ENCODE peak calls at places on chromosomes 12 and 14, in six cellular contexts. W, D, S, Q, T and L are unnamed samples.

GRCh38 chr12:108722992-108723766 is 8.1 kb downstream of the CORO1C start:
- DNase-seq in W (no peak), D (no peak), S (no peak), Q (no peak), T (no peak), L (no peak)

GRCh38 chr14:79724934-79725717 is 486.2 kb downstream of the DIO2 start:
- DNase-seq in W (no peak), D (peak), S (no peak), Q (no peak), T (no peak), L (no peak)

GRCh38 chr14:22391908-22392307 is 197.1 kb downstream of the DAD1 start:
- DNase-seq in W (peak), D (peak), S (peak), Q (peak), T (peak), L (peak)

GRCh38 chr12:72281145-72281544 is 9.0 kb downstream of the TRHDE start:
- DNase-seq in W (no peak), D (no peak), S (no peak), Q (no peak), T (no peak), L (no peak)

GRCh38 chr12:110600254-110600653 is 13.7 kb upstream of the TCTN1 start:
- DNase-seq in W (no peak), D (no peak), S (peak), Q (no peak), T (peak), L (peak)

GRCh38 chr14:23056956-23057756 is at the start of gene CDH24:
- DNase-seq in W (no peak), D (no peak), S (peak), Q (peak), T (no peak), L (peak)

GRCh38 chr14:76293923-76294322 is 82.0 kb upstream of the ESRRB start:
- DNase-seq in W (no peak), D (no peak), S (no peak), Q (no peak), T (peak), L (no peak)

GRCh38 chr14:104953097-104953496 is 25.1 kb downstream of the AHNAK2 start:
- DNase-seq in W (no peak), D (no peak), S (no peak), Q (no peak), T (no peak), L (no peak)

GRCh38 chr14:78633747-78634146 is 463.6 kb downstream of the NRXN3 start:
- DNase-seq in W (no peak), D (no peak), S (no peak), Q (no peak), T (no peak), L (no peak)

GRCh38 chr12:3594966-3595365 is 104.0 kb downstream of the PRMT8 start:
- DNase-seq in W (no peak), D (no peak), S (no peak), Q (no peak), T (no peak), L (no peak)

GRCh38 chr12:52971701-52972329 is 22.9 kb downstream of the KRT18 start:
- DNase-seq in W (no peak), D (no peak), S (no peak), Q (no peak), T (peak), L (no peak)

GRCh38 chr12:47276253-47277070 is 196.7 kb upstream of the AMIGO2 start:
- DNase-seq in W (no peak), D (peak), S (no peak), Q (no peak), T (peak), L (peak)
- H3K27ac ChIP-seq in W (no peak), D (no peak), S (no peak), Q (peak), T (no peak), L (no peak)

GRCh38 chr12:113740699-113741098 is 225.4 kb downstream of the RBM19 start:
- DNase-seq in W (no peak), D (no peak), S (no peak), Q (peak), T (no peak), L (no peak)
- TF ChIP-seq POLR2AphosphoS5 in W (no peak), D (no peak), S (no peak), Q (no peak), T (no peak), L (no peak)

GRCh38 chr12:11812558-11813421 is 163.3 kb downstream of the ETV6 start:
- DNase-seq in W (no peak), D (no peak), S (peak), Q (no peak), T (peak), L (no peak)
- TF ChIP-seq GABPA in W (no peak), D (no peak), S (no peak), Q (no peak), T (no peak), L (no peak)

GRCh38 chr12:104399750-104400612 is 56.8 kb upstream of the CHST11 start:
- DNase-seq in W (no peak), D (no peak), S (no peak), Q (no peak), T (no peak), L (no peak)
- H3K27ac ChIP-seq in W (no peak), D (no peak), S (no peak), Q (no peak), T (no peak), L (no peak)

GRCh38 chr12:26271889-26272492 is 76.6 kb downstream of the SSPN start:
- DNase-seq in W (no peak), D (peak), S (no peak), Q (no peak), T (no peak), L (no peak)

GRCh38 chr12:26273811-26274210 is 78.4 kb downstream of the SSPN start:
- DNase-seq in W (no peak), D (no peak), S (no peak), Q (peak), T (no peak), L (no peak)

GRCh38 chr12:26275313-26276257 is 80.2 kb downstream of the SSPN start:
- DNase-seq in W (no peak), D (no peak), S (no peak), Q (no peak), T (peak), L (peak)

GRCh38 chr12:26276709-26277108 is 81.3 kb downstream of the SSPN start:
- DNase-seq in W (no peak), D (no peak), S (no peak), Q (no peak), T (no peak), L (peak)

DNA sequence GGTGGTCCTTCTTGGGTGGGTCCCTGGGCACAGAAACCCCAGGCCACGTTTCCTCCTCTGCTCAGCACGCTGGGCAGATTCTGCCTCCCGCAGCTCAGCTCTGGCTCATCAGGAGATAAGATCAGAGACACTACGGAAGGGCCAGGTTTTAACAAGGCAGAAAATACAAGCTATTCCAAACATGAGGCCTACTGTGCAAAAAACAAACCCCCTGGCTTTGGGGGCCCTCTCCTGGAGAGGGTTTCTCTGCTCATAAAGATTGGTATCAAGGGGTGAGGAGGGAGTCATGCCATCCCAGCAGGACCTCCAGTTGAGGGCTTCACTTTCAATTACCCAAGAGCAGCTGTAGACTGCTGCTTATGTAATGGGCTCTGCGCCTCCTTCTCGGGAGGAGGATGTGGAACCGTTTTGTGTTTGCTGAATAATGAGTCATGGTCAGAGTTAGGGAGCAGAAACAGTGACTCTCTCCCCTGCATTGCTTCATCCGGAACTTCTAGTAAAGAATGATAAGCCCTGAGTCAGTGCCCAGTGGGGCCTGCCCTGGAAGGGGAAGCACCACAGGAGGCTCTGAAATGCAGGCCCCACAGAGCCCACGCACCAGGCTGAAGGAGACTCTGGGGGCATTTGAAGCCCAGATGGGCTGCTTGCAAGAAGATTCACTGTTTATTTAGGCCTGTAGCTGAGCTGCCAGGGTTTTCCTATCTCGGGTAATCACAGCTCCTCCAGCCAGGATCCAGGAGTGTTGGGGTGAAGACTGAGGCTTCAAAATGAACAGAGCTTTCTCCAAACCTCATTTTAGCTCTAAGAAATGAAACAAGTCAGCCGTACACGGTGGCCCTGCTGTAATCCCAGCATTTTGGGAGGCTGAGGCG is 79.3 kb downstream of the SSPN start:
- DNase-seq in W (peak), D (peak), S (peak), Q (peak), T (peak), L (peak)
- TF ChIP-seq POLR2AphosphoS5 in W (no peak), D (peak), S (no peak), Q (peak), T (no peak), L (peak)

DNA sequence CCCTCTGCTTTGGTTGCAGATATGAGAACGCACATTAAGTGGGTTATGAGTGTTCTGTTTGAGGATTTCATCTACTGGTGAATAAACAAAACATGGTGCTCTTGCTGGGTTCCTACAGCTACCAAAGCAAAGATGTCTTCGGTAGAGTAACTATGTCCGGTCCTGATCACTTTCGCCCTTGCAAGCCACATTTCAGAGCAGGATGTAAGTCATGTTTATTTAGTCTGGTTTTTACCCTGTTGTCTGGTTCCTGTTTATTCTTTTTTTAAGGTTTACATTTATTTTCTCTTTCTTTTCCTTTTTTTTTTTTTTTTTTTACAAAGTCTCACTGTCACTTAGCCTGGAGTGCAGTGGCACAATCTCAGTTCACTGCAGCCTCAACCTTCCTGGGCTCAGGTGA is 99.2 kb downstream of the VEZT start:
- DNase-seq in W (no peak), D (no peak), S (no peak), Q (no peak), T (peak), L (no peak)
- TF ChIP-seq GABPA in W (no peak), D (no peak), S (no peak), Q (no peak), T (no peak), L (no peak)

DNA sequence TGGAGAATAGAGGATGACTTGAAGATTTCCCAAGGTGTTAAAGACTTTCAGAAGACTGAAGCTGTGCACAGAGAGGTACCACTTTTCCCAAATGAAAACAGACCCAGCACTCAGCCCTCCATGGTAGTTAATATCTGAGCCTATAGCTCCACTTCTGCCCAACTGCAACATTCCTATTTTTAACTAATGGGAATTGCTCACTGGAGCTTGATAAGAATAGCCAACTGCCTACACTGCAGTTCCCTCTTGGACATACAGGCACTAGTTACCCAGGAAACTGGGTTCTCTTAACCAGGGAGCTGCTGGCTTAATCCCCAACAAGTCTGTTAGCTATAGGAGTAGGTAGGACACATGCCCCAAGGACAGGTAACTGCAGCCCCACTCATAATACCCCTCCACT is 76.9 kb upstream of the ACTN1 start:
- DNase-seq in W (no peak), D (no peak), S (no peak), Q (no peak), T (no peak), L (no peak)
- H3K27ac ChIP-seq in W (no peak), D (no peak), S (peak), Q (no peak), T (no peak), L (no peak)

GRCh38 chr14:56280843-56281242 is 162.6 kb downstream of the PELI2 start:
- DNase-seq in W (no peak), D (no peak), S (no peak), Q (no peak), T (no peak), L (no peak)

GRCh38 chr14:56284641-56285040 is 166.4 kb downstream of the PELI2 start:
- DNase-seq in W (no peak), D (no peak), S (no peak), Q (no peak), T (no peak), L (no peak)

GRCh38 chr14:56278383-56278782 is 160.2 kb downstream of the PELI2 start:
- DNase-seq in W (no peak), D (no peak), S (no peak), Q (no peak), T (no peak), L (no peak)

DNA sequence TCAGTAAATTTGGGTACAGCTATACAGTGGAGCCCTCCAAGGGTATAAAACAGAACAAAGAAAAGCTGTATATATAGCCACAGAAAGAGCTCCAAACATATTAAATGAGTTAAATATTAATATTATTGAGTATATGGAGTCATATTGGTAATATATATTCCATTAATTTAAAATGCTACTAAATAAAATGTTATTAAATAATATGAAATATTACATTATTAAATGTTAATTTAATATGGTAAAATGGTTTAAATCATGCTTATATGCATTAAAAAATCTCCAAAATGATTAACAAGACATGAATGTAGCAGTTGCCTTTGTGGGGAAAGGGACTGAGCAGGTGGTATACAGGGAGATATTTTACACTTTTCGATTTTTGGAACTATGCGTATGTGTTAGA is 164.0 kb downstream of the PELI2 start:
- DNase-seq in W (no peak), D (no peak), S (no peak), Q (no peak), T (no peak), L (no peak)
- TF ChIP-seq POLR2AphosphoS5 in W (no peak), D (no peak), S (no peak), Q (no peak), T (no peak), L (no peak)